ENCODE peak calls at places on chromosomes 2 and 18, in six cellular contexts. R, T, F, Q, S and D are unnamed samples. For H3K9me3 and H3K4me1, the result is how much of the 10 kb centered on the place peaks cover.

GRCh38 chr2:120741514-120742448 is 6.1 kb downstream of the GLI2 start:
- DNase-seq in F (no peak), R (peak), Q (no peak), T (no peak), S (no peak), D (no peak)

GRCh38 chr18:27007880-27008279 is 142.4 kb upstream of the AQP4 start:
- DNase-seq in R (no peak), T (no peak), F (no peak), Q (no peak), S (no peak), D (no peak)

GRCh38 chr2:54587439-54588016 is 131.4 kb downstream of the SPTBN1 start:
- DNase-seq in T (no peak), F (no peak), R (no peak), Q (no peak), S (no peak), D (no peak)

GRCh38 chr2:156397229-156397628 is 39.0 kb upstream of the GPD2 start:
- DNase-seq in F (no peak), S (no peak), T (no peak), Q (no peak), R (no peak), D (no peak)

GRCh38 chr2:177625744-177626655 is 233.4 kb downstream of the AGPS start:
- DNase-seq in R (no peak), T (no peak), S (no peak), F (no peak), Q (no peak), D (no peak)

GRCh38 chr2:217851191-217852020 is 151.4 kb downstream of the TNS1 start:
- DNase-seq in F (peak), R (no peak), Q (peak), T (peak), S (peak), D (no peak)

GRCh38 chr2:239876948-239877289 is 148.2 kb downstream of the NDUFA10 start:
- DNase-seq in F (no peak), S (no peak), Q (no peak), R (no peak), T (no peak), D (no peak)

GRCh38 chr2:177165731-177166711 is 46.6 kb upstream of the HNRNPA3 start:
- DNase-seq in F (peak), R (no peak), Q (peak), S (no peak), T (no peak), D (no peak)

GRCh38 chr18:2827076-2827475 is 19.7 kb upstream of the EMILIN2 start:
- DNase-seq in T (no peak), Q (no peak), S (no peak), R (no peak), F (no peak), D (no peak)

GRCh38 chr2:216546646-216547403 is 48.2 kb downstream of the RPL37A start:
- DNase-seq in R (no peak), T (no peak), F (peak), Q (no peak), S (peak), D (no peak)

GRCh38 chr2:200377774-200378336 is 71.4 kb downstream of the SPATS2L start:
- DNase-seq in Q (no peak), S (no peak), F (no peak), T (peak), R (no peak), D (no peak)

GRCh38 chr2:166957686-166958085 is 69.4 kb downstream of the XIRP2 start:
- DNase-seq in R (no peak), T (no peak), S (no peak), Q (no peak), F (peak), D (no peak)

GRCh38 chr2:181300600-181301291 is 156.4 kb upstream of the ITGA4 start:
- DNase-seq in S (no peak), T (no peak), Q (no peak), R (no peak), F (no peak), D (no peak)

GRCh38 chr2:132416080-132416911 is at the start of gene GPR39:
- DNase-seq in S (peak), R (peak), T (peak), Q (peak), F (peak), D (peak)

GRCh38 chr2:159571540-159572260 is 44.6 kb downstream of the BAZ2B start:
- DNase-seq in S (no peak), Q (no peak), F (no peak), T (no peak), R (no peak), D (no peak)

GRCh38 chr2:181750305-181750704 is 70.0 kb upstream of the NEUROD1 start:
- DNase-seq in F (no peak), T (no peak), R (no peak), Q (no peak), S (no peak), D (no peak)

GRCh38 chr2:138121769-138122661 is 157.7 kb downstream of the HNMT start:
- DNase-seq in Q (no peak), R (no peak), T (no peak), S (no peak), F (no peak), D (no peak)

GRCh38 chr2:204654679-204655078 is 109.4 kb downstream of the PARD3B start:
- DNase-seq in R (no peak), S (no peak), Q (no peak), F (peak), T (no peak), D (no peak)

GRCh38 chr2:19671907-19672306 is 229.9 kb downstream of the TTC32 start:
- DNase-seq in S (no peak), T (no peak), F (no peak), Q (no peak), R (no peak), D (no peak)

GRCh38 chr2:33115196-33115595 is 168.4 kb downstream of the LTBP1 start:
- DNase-seq in Q (no peak), R (no peak), F (no peak), S (no peak), T (no peak), D (no peak)

GRCh38 chr2:184879671-184880070 is 281.3 kb downstream of the ZNF804A start:
- DNase-seq in T (no peak), Q (no peak), F (no peak), R (no peak), S (no peak), D (no peak)
- H3K9me3 ChIP-seq in T (under half), Q (under half), F (under half), R (under half), S (under half), D (under half)

GRCh38 chr2:238686223-238686622 is 161.7 kb upstream of the TWIST2 start:
- DNase-seq in Q (no peak), R (no peak), F (no peak), T (no peak), S (no peak), D (no peak)

GRCh38 chr2:238685327-238685709 is 162.6 kb upstream of the TWIST2 start:
- DNase-seq in Q (no peak), S (no peak), T (no peak), R (no peak), F (no peak), D (no peak)

GRCh38 chr2:238688197-238689153 is 159.4 kb upstream of the TWIST2 start:
- DNase-seq in R (no peak), F (no peak), Q (no peak), S (no peak), T (no peak), D (no peak)

GRCh38 chr2:238684362-238685326 is 163.2 kb upstream of the TWIST2 start:
- DNase-seq in R (no peak), Q (no peak), F (peak), T (no peak), S (no peak), D (no peak)

GRCh38 chr2:238685713-238686112 is 162.2 kb upstream of the TWIST2 start:
- DNase-seq in F (no peak), S (no peak), R (no peak), T (no peak), Q (no peak), D (no peak)
- TF ChIP-seq CTCF in F (no peak), S (no peak), R (no peak), T (no peak), Q (peak), D (no peak)

DNA sequence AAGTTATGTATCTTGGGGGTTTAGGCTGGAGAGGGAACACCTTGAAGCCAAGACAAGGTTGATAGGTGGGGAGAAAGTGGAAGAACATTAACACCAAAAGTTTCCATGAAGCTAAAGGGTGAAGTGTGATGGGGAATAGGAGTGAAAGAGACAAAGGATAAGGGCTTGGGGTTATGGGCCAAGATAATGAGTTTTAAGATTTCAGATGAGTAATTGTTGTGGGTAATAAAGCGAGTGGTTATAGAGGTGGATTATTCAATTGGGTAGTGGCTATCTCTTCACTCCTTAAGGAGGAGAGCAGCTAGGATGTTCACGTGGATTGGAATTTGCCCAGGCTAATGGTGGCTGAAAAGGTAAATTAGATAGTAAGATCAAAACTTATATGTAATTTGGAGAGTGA is 29.8 kb downstream of the EML4 start:
- DNase-seq in F (no peak), Q (no peak), S (no peak), T (no peak), R (no peak), D (no peak)
- H3K4me1 ChIP-seq in F (under half), Q (under half), S (under half), T (under half), R (under half), D (under half)

GRCh38 chr2:184860744-184861143 is 262.4 kb downstream of the ZNF804A start:
- DNase-seq in F (no peak), T (no peak), Q (no peak), R (no peak), S (no peak), D (no peak)
- H3K9me3 ChIP-seq in F (under half), T (under half), Q (under half), R (under half), S (under half), D (half or more)

GRCh38 chr18:5543854-5544389 is at the start of gene EPB41L3:
- DNase-seq in Q (no peak), F (peak), R (peak), T (peak), S (peak), D (peak)

GRCh38 chr18:5543036-5543671 is 643 bp downstream of the EPB41L3 start:
- DNase-seq in S (no peak), Q (no peak), T (no peak), F (no peak), R (peak), D (no peak)

GRCh38 chr18:5542393-5543035 is 1.3 kb downstream of the EPB41L3 start:
- DNase-seq in F (peak), T (no peak), S (peak), R (no peak), Q (no peak), D (no peak)

DNA sequence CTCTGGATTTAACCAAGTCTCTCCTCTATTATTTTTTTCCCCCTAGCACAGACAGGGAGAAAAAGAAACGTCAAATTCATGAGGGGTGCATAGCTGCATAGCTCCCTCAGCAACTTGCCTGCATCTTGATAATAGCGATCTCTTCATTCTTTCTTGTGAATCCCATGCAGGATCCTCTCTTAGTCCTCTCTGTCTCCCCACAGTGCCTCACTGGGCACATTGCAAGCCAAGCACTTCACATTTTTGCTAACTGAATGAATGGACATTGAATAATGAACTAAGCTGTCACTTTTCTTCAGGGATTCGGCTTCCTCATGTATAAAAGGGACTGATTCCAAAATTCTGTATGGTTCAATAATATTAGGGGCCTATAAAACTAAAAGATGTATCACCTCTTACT is 2.9 kb upstream of the EPB41L3 start:
- DNase-seq in T (no peak), F (peak), Q (no peak), R (no peak), S (no peak), D (no peak)
- TF ChIP-seq CTCF in T (no peak), F (peak), Q (no peak), R (no peak), S (peak), D (peak)